ENCODE peak calls at places on chromosome 1, in seven cellular contexts. C, E, Q, T, O, K and P are unnamed samples.
A peak's percentile ranks its signal among the peaks of the same experiment; 100 is the strongest.

GRCh38 chr1:44542415-44543063 is 131.7 kb downstream of the TMEM53 start:
- DNase-seq in C (no peak), E (peak; percentile 13), Q (no peak), T (no peak), O (peak; percentile 36), K (no peak), P (no peak)

GRCh38 chr1:240612811-240613210 is 856 bp upstream of the GREM2 start:
- DNase-seq in C (no peak), E (no peak), Q (no peak), T (no peak), O (peak; percentile 68), K (no peak), P (no peak)

GRCh38 chr1:6521502-6521901 is 30.0 kb upstream of the PLEKHG5 start:
- DNase-seq in C (no peak), E (no peak), Q (peak; percentile 7), T (no peak), O (no peak), K (no peak), P (no peak)

GRCh38 chr1:84936116-84936810 is 43.3 kb upstream of the LPAR3 start:
- DNase-seq in C (peak; percentile 60), E (no peak), Q (no peak), T (no peak), O (no peak), K (peak; percentile 41), P (no peak)

GRCh38 chr1:117210386-117210785 is 341 bp downstream of the VTCN1 start:
- DNase-seq in C (no peak), E (no peak), Q (no peak), T (no peak), O (no peak), K (no peak), P (no peak)

GRCh38 chr1:92872719-92873118 is 40.9 kb downstream of the RPL5 start:
- DNase-seq in C (no peak), E (no peak), Q (no peak), T (no peak), O (no peak), K (no peak), P (no peak)

GRCh38 chr1:951364-951763 is 7.7 kb downstream of the NOC2L start:
- DNase-seq in C (no peak), E (no peak), Q (no peak), T (no peak), O (no peak), K (no peak), P (no peak)

GRCh38 chr1:45938029-45938428 is 134.6 kb downstream of the MAST2 start:
- DNase-seq in C (no peak), E (no peak), Q (no peak), T (no peak), O (no peak), K (no peak), P (no peak)

GRCh38 chr1:151511636-151512215 is 539 bp downstream of the CGN start:
- DNase-seq in C (no peak), E (peak; percentile 78), Q (peak; percentile 87), T (no peak), O (peak; percentile 74), K (peak; percentile 60), P (no peak)

GRCh38 chr1:117562581-117563491 is 43.0 kb upstream of the TENT5C start:
- DNase-seq in C (no peak), E (peak; percentile 71), Q (no peak), T (no peak), O (no peak), K (peak; percentile 79), P (peak; percentile 10)

GRCh38 chr1:230067871-230068814 is 1.1 kb downstream of the GALNT2 start:
- DNase-seq in C (peak; percentile 47), E (peak; percentile 75), Q (peak; percentile 82), T (no peak), O (peak; percentile 86), K (peak; percentile 36), P (peak; percentile 88)

GRCh38 chr1:40162791-40163441 is 1.7 kb downstream of the RLF start:
- DNase-seq in C (peak; percentile 32), E (no peak), Q (no peak), T (no peak), O (peak; percentile 73), K (no peak), P (no peak)

GRCh38 chr1:166988976-166989515 is at the start of gene MAEL:
- DNase-seq in C (no peak), E (no peak), Q (no peak), T (no peak), O (no peak), K (no peak), P (no peak)

GRCh38 chr1:27621067-27621920 is 13.7 kb downstream of the FGR start:
- DNase-seq in C (no peak), E (no peak), Q (no peak), T (no peak), O (peak; percentile 77), K (no peak), P (no peak)

DNA sequence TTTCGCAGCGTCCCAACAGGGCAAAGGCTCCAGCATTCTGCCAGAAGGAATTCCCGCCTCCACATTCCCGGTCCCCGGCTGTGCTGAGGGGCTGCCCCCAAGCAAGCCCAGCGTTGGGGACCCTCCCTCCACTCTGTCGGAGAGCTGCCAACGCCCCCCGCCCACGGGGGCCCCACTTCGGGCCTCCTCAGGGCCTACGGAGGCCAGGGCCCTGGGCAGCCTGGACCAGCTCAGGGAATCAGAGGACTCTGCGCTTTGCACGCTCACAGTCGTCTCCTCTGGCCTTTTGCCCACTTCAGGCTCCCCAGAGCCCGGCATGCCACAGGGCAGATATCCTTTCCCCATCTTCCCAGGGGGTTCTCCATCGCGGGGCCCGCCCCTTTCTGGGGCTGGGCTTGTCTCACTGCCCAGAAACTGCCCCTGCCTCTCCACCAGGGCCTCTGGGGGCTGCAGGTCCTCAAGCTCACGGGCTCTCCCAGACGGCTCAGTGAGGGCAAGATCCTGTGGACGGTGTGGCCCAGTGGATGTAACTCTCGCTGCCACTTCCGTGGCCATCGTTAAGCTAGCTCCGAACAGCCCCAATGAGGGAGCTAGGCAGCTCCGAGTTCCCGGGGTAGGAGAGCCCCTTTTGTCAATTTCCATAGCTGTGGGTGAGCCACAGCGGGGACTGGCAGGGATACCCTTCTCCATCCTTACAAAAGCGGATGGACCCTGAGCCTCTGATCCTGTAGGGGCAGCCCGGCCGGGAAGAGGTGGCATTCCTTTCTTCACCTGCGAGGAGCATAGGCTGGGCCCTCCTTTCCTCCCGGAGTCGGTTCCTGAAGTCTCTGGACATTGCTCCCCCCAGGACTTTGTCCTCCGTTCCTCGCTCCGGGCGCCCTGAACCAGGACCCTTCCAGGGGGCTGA is 2.8 kb downstream of the ITPKB start:
- DNase-seq in C (no peak), E (no peak), Q (peak; percentile 78), T (no peak), O (no peak), K (no peak), P (peak; percentile 88)
- H3K4me3 ChIP-seq in C (no peak overlapping the region), E (peak overlapping the region; percentile 96), Q (peak overlapping the region; percentile 37), T (peak overlapping the region; percentile 93), O (no peak overlapping the region), K (peak overlapping the region; percentile 77), P (no peak overlapping the region)

GRCh38 chr1:17440827-17441168 is 1.3 kb upstream of the RCC2 start:
- DNase-seq in C (no peak), E (no peak), Q (peak; percentile 26), T (no peak), O (no peak), K (no peak), P (no peak)
- H3K4me3 ChIP-seq in C (peak overlapping the region; percentile 97), E (peak overlapping the region; percentile 55), Q (no peak overlapping the region), T (peak overlapping the region; percentile 83), O (no peak overlapping the region), K (no peak overlapping the region), P (no peak overlapping the region)

GRCh38 chr1:177983824-177984528 is 14.1 kb upstream of the SEC16B start:
- DNase-seq in C (no peak), E (no peak), Q (no peak), T (no peak), O (peak; percentile 88), K (peak; percentile 32), P (peak; percentile 67)
- H3K4me3 ChIP-seq in C (no peak overlapping the region), E (no peak overlapping the region), Q (no peak overlapping the region), T (peak overlapping the region; percentile 37), O (peak overlapping the region; percentile 65), K (no peak overlapping the region), P (no peak overlapping the region)

GRCh38 chr1:31548518-31548898 is 27.8 kb upstream of the TINAGL1 start:
- DNase-seq in C (peak; percentile 83), E (no peak), Q (peak; percentile 84), T (no peak), O (no peak), K (no peak), P (no peak)

GRCh38 chr1:31548899-31549806 is 27.2 kb upstream of the TINAGL1 start:
- DNase-seq in C (peak; percentile 91), E (peak; percentile 84), Q (peak; percentile 91), T (peak; percentile 17), O (peak; percentile 95), K (peak; percentile 97), P (peak; percentile 97)

GRCh38 chr1:31552489-31552888 is 23.8 kb upstream of the TINAGL1 start:
- DNase-seq in C (no peak), E (no peak), Q (no peak), T (no peak), O (no peak), K (no peak), P (no peak)

GRCh38 chr1:31551206-31551605 is 25.1 kb upstream of the TINAGL1 start:
- DNase-seq in C (no peak), E (no peak), Q (no peak), T (no peak), O (no peak), K (no peak), P (no peak)

DNA sequence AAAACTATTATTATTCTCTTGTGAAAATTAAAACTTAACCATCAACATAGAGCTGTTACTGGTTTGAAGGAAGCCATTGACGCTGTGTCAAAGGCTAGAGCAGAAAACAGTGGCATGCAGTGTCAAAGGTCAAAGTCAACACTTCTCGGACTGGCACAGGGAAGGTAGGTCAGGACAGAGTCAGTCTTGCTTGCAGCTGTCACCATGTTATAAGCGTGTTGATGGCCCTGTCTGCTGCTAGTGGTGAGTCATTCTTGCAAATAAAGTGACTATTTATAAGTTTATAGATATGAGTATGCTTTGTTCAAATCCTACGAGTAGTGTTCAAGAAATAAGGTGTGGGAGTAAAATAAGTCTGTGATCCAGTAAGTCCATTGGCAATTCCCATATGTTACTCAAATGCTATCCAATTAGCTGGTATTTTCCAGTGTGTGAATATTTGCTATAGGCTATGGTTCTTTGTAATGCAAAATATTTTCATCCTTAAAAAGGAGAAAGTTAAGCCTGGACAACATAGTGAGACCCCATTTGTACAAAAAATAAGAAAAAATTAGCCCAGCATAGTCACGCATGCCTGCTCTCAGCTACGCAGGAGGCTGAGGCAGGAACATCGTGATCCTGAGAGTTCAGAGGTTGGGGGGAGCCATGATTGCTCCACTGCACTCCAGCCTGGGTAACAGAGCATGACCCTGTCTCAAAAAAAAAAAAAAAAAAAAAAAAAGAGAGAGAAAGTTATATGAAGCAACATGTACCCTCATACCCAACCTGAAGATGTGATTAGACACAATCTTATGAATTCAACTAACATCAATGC is 26.3 kb upstream of the TINAGL1 start:
- DNase-seq in C (no peak), E (no peak), Q (no peak), T (no peak), O (no peak), K (peak; percentile 62), P (no peak)
- H3K4me3 ChIP-seq in C (no peak overlapping the region), E (peak overlapping the region; percentile 17), Q (peak overlapping the region; percentile 43), T (peak overlapping the region; percentile 53), O (peak overlapping the region; percentile 68), K (no peak overlapping the region), P (no peak overlapping the region)

GRCh38 chr1:204358145-204358544 is 1.6 kb downstream of the PLEKHA6 start:
- DNase-seq in C (no peak), E (no peak), Q (no peak), T (no peak), O (no peak), K (no peak), P (no peak)
- H3K4me3 ChIP-seq in C (no peak overlapping the region), E (no peak overlapping the region), Q (no peak overlapping the region), T (no peak overlapping the region), O (no peak overlapping the region), K (no peak overlapping the region), P (no peak overlapping the region)

GRCh38 chr1:174077755-174078490 is 55.8 kb upstream of the RC3H1 start:
- DNase-seq in C (no peak), E (no peak), Q (no peak), T (no peak), O (no peak), K (no peak), P (no peak)
- H3K4me3 ChIP-seq in C (no peak overlapping the region), E (no peak overlapping the region), Q (peak overlapping the region; percentile 30), T (no peak overlapping the region), O (peak overlapping the region; percentile 27), K (no peak overlapping the region), P (no peak overlapping the region)